ENCODE peak calls at places on chromosomes 1 and 21, in five cellular contexts. I, N, J, F and R are unnamed samples.

GRCh38 chr21:40678681-40679284 is 168.2 kb downstream of the DSCAM start:
- DNase-seq in I (no peak), F (no peak), N (no peak), J (no peak), R (no peak)

GRCh38 chr1:227869281-227869842 is 53.9 kb downstream of the PRSS38 start:
- DNase-seq in N (no peak), I (no peak), F (peak; percentile 2), J (no peak), R (no peak)

GRCh38 chr1:55476445-55477015 is 261.4 kb upstream of the USP24 start:
- DNase-seq in F (no peak), I (no peak), J (no peak), N (peak; percentile 65), R (no peak)

GRCh38 chr1:64137569-64137936 is 65.9 kb upstream of the UBE2U start:
- DNase-seq in N (no peak), I (no peak), J (no peak), F (no peak), R (no peak)

GRCh38 chr1:29853716-29854330 is 617.5 kb downstream of the PTPRU start:
- DNase-seq in J (no peak), F (no peak), N (no peak), I (no peak), R (no peak)

GRCh38 chr1:23473037-23473800 is 10.8 kb downstream of the ASAP3 start:
- DNase-seq in F (peak; percentile 51), I (no peak), J (no peak), N (no peak), R (no peak)

GRCh38 chr1:24027838-24028468 is 47.8 kb upstream of the SRSF10 start:
- DNase-seq in N (peak; percentile 52), I (no peak), F (peak; percentile 73), J (no peak), R (no peak)

GRCh38 chr1:49297783-49298182 is 521.1 kb upstream of the BEND5 start:
- DNase-seq in J (no peak), I (no peak), F (no peak), N (no peak), R (no peak)

GRCh38 chr1:65422241-65423203 is 2.1 kb downstream of the LEPR start:
- DNase-seq in N (peak; percentile 38), I (no peak), J (no peak), F (peak; percentile 44), R (no peak)

GRCh38 chr1:93701619-93702018 is 20.0 kb upstream of the BCAR3 start:
- DNase-seq in I (no peak), J (peak; percentile 26), F (peak; percentile 99), N (peak; percentile 93), R (no peak)

GRCh38 chr1:215887618-215888017 is 320.5 kb downstream of the KCTD3 start:
- DNase-seq in J (no peak), I (no peak), F (peak; percentile 27), N (no peak), R (no peak)

GRCh38 chr21:37631319-37632117 is 264.9 kb downstream of the DYRK1A start:
- DNase-seq in F (no peak), N (peak; percentile 29), I (peak; percentile 53), J (no peak), R (no peak)

GRCh38 chr1:27968692-27969091 is 8.9 kb downstream of the XKR8 start:
- DNase-seq in N (peak; percentile 41), J (no peak), I (no peak), F (peak; percentile 94), R (no peak)

GRCh38 chr1:5837976-5838653 is 154.1 kb downstream of the NPHP4 start:
- DNase-seq in N (no peak), I (no peak), F (no peak), J (no peak), R (no peak)

GRCh38 chr1:50645147-50645546 is 221.9 kb upstream of the DMRTA2 start:
- DNase-seq in N (no peak), I (no peak), F (no peak), J (no peak), R (no peak)

GRCh38 chr1:37620707-37621106 is 14.0 kb downstream of the RSPO1 start:
- DNase-seq in J (no peak), I (no peak), F (no peak), N (no peak), R (no peak)

GRCh38 chr1:65027699-65028358 is 61.5 kb upstream of the JAK1 start:
- DNase-seq in I (peak; percentile 85), N (no peak), J (peak; percentile 79), F (no peak), R (no peak)

GRCh38 chr1:202585591-202585934 is 124.7 kb downstream of the SYT2 start:
- DNase-seq in F (peak; percentile 47), J (no peak), N (no peak), I (no peak), R (no peak)

GRCh38 chr1:1621682-1622577 is 6.6 kb downstream of the MIB2 start:
- DNase-seq in J (no peak), I (no peak), N (no peak), F (peak; percentile 61), R (no peak)

GRCh38 chr1:209116705-209117104 is 466.8 kb upstream of the CAMK1G start:
- DNase-seq in J (no peak), I (no peak), N (no peak), F (no peak), R (no peak)

GRCh38 chr1:8905582-8906191 is 27.2 kb upstream of the ENO1 start:
- DNase-seq in F (no peak), I (no peak), N (peak; percentile 43), J (no peak), R (no peak)

GRCh38 chr1:113283914-113284313 is 106.4 kb upstream of the MAGI3 start:
- DNase-seq in J (no peak), F (no peak), N (no peak), I (no peak), R (no peak)

GRCh38 chr1:29145739-29146437 is 22.2 kb upstream of the TMEM200B start:
- DNase-seq in N (peak; percentile 75), F (peak; percentile 95), I (no peak), J (no peak), R (no peak)

GRCh38 chr1:94757931-94758330 is 62.2 kb upstream of the SLC44A3 start:
- DNase-seq in F (no peak), J (peak; percentile 62), I (peak; percentile 37), N (no peak), R (no peak)

GRCh38 chr1:59833022-59833421 is 18.3 kb downstream of the HOOK1 start:
- DNase-seq in J (no peak), F (no peak), I (no peak), N (no peak), R (no peak)

GRCh38 chr1:33045246-33045645 is 8.6 kb upstream of the AK2 start:
- DNase-seq in J (no peak), F (no peak), N (peak; percentile 29), I (peak; percentile 44), R (no peak)

GRCh38 chr1:119893238-119893791 is 3.0 kb downstream of the ADAM30 start:
- DNase-seq in J (no peak), N (no peak), F (no peak), I (no peak), R (no peak)

GRCh38 chr1:110209715-110210603 is at the start of gene KCNC4:
- DNase-seq in J (peak; percentile 94), N (peak; percentile 81), F (peak; percentile 58), I (peak; percentile 94), R (peak; percentile 59)
- TF ChIP-seq POLR2A in J (no peak), N (no peak), F (no peak), I (peak; percentile 31), R (peak; percentile 67)

GRCh38 chr1:183063349-183063748 is 40.1 kb downstream of the LAMC1 start:
- DNase-seq in F (peak; percentile 32), J (no peak), I (no peak), N (no peak), R (no peak)

GRCh38 chr1:183058835-183059234 is 35.6 kb downstream of the LAMC1 start:
- DNase-seq in F (peak; percentile 42), J (no peak), I (no peak), N (no peak), R (no peak)

GRCh38 chr1:183065168-183065670 is 42.0 kb downstream of the LAMC1 start:
- DNase-seq in F (no peak), J (no peak), I (no peak), N (no peak), R (no peak)

DNA sequence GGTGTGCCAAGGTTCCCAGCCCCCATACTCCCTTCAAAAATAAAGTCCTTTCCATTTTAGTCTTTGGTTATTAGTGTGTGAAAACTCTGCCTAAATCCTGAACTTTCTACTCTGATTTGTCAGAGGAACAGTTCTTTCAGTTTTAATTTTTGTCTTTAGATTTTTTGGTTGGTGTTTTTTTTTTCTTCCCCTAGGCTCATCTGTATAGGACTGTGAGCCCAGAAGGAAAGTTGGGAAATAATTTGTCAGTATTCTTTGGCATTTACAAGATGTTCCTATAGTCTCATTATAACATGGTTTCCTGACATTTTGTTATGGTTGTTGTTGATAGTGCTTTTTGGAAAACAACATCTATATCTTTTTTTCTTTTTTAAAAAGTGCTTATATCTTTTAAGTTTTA is 38.0 kb downstream of the LAMC1 start:
- DNase-seq in N (no peak), F (no peak), J (no peak), I (no peak), R (no peak)
- H3K27ac ChIP-seq in N (peak overlapping the region; percentile 42), F (no peak overlapping the region), J (peak overlapping the region; percentile 10), I (no peak overlapping the region), R (no peak overlapping the region)

GRCh38 chr1:247210386-247211117 is 38.7 kb upstream of the ZNF124 start:
- DNase-seq in I (peak; percentile 99), J (peak; percentile 98), F (peak; percentile 85), N (peak; percentile 95), R (peak; percentile 84)
- TF ChIP-seq POLR2A in I (peak; percentile 94), J (peak; percentile 56), F (peak; percentile 83), N (peak; percentile 64), R (no peak)

GRCh38 chr21:15065381-15066230 is 806 bp upstream of the NRIP1 start:
- DNase-seq in F (peak; percentile 86), I (peak; percentile 70), N (peak; percentile 76), J (peak; percentile 93), R (peak; percentile 21)

GRCh38 chr21:15063081-15063820 is 1.5 kb downstream of the NRIP1 start:
- DNase-seq in N (no peak), J (no peak), I (no peak), F (peak; percentile 18), R (no peak)

GRCh38 chr21:15066231-15066577 is 1.4 kb upstream of the NRIP1 start:
- DNase-seq in N (no peak), I (no peak), F (no peak), J (no peak), R (no peak)

GRCh38 chr21:15063821-15064575 is 802 bp downstream of the NRIP1 start:
- DNase-seq in F (no peak), J (peak; percentile 73), N (no peak), I (peak; percentile 54), R (no peak)

DNA sequence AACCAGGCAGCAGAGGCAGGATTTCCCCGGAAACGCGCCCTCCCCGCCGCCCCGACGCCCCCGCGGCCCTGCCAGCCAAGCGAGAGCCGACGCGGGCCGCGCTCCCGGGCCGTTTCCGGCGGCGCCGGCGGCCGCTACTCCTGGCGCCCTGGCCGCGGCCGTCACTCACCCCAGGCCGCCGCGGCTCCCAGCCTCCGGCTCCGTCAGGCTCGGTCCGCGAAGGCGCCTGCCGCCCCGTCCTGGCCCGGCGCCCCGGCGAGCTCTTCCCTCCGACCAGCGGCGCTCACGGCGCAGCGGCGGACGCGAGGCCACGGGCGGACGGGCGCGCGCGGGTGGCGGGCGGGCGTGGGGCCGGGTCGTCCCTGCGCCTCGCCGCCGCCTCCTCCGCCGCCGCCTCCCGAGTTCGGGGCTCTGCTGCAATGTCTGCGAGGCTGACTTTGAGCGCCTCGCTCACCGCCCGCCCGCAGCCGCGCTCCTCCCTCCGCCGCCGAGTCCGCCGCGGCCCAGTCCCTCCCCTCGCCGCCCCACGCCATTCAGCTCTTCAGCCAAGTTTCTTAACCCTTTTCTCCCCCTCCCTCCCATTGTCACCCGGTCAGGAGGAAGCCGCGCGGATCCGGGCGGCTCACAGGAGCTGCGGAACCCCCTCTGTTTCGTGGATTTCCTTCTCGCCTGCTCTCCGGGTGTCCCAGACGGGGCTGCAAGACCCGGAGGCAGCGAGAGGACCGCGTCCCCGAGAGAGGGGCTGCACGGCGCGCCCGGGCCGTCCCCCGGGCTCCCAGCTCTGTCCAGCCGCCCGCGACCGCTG is at the start of gene NRIP1:
- DNase-seq in F (peak; percentile 87), I (peak; percentile 91), N (peak; percentile 85), J (peak; percentile 95), R (peak; percentile 49)
- H3K27ac ChIP-seq in F (peak within 1 kb of the TSS; percentile 94), I (peak within 1 kb of the TSS; percentile 97), N (peak within 1 kb of the TSS; percentile 97), J (peak within 1 kb of the TSS; percentile 96), R (peak within 1 kb of the TSS; percentile 97)